ENCODE peak calls at places on chromosomes 6 and 20, in six cellular contexts. Z is fibroblast of lung; X is SJSA1; I is effector memory CD4-positive, alpha-beta T cell; O is heart left ventricle; R is tibial nerve. U is an unnamed sample.

GRCh38 chr20:60113024-60113724 is 155.0 kb downstream of the CDH26 start:
- DNase-seq in Z (no peak), X (no peak), I (no peak), O (no peak), R (no peak), U (peak; percentile 85)

GRCh38 chr20:32924781-32925180 is 66.1 kb downstream of the EFCAB8 start:
- DNase-seq in Z (no peak), X (no peak), I (no peak), O (no peak), R (no peak), U (no peak)

GRCh38 chr20:46031701-46032254 is 2.8 kb downstream of the SLC12A5 start:
- DNase-seq in Z (no peak), X (no peak), I (no peak), O (peak; percentile 42), R (no peak), U (no peak)

GRCh38 chr20:59161626-59162170 is 1.9 kb upstream of the ZNF831 start:
- DNase-seq in Z (no peak), X (no peak), I (no peak), O (no peak), R (no peak), U (no peak)

GRCh38 chr6:53048431-53049195 is 16.6 kb upstream of the FBXO9 start:
- DNase-seq in Z (peak; percentile 88), X (peak; percentile 84), I (no peak), O (no peak), R (no peak), U (no peak)

GRCh38 chr6:5412017-5412416 is 150.7 kb downstream of the FARS2 start:
- DNase-seq in Z (no peak), X (no peak), I (no peak), O (no peak), R (no peak), U (no peak)

GRCh38 chr20:52962183-52962582 is 10.0 kb upstream of the TSHZ2 start:
- DNase-seq in Z (no peak), X (no peak), I (no peak), O (no peak), R (no peak), U (no peak)

GRCh38 chr20:9270831-9271230 is 201.9 kb downstream of the PLCB4 start:
- DNase-seq in Z (peak; percentile 91), X (no peak), I (no peak), O (no peak), R (no peak), U (no peak)

GRCh38 chr6:129513471-129513870 is 196.5 kb downstream of the ARHGAP18 start:
- DNase-seq in Z (peak; percentile 63), X (no peak), I (no peak), O (no peak), R (no peak), U (no peak)

GRCh38 chr6:112205521-112206458 is 48.6 kb downstream of the LAMA4 start:
- DNase-seq in Z (no peak), X (peak; percentile 43), I (no peak), O (no peak), R (no peak), U (no peak)

GRCh38 chr6:3808189-3808588 is 41.0 kb upstream of the FAM50B start:
- DNase-seq in Z (no peak), X (no peak), I (no peak), O (no peak), R (no peak), U (no peak)

GRCh38 chr6:169224185-169224695 is 29.4 kb downstream of the THBS2 start:
- DNase-seq in Z (peak; percentile 74), X (no peak), I (no peak), O (peak; percentile 65), R (no peak), U (no peak)

GRCh38 chr20:5353624-5354496 is 37.1 kb upstream of the PROKR2 start:
- DNase-seq in Z (no peak), X (peak; percentile 45), I (no peak), O (no peak), R (no peak), U (no peak)

GRCh38 chr20:52812231-52812847 is 159.8 kb upstream of the TSHZ2 start:
- DNase-seq in Z (no peak), X (no peak), I (no peak), O (no peak), R (no peak), U (no peak)

GRCh38 chr6:158595223-158595622 is 35.3 kb downstream of the TMEM181 start:
- DNase-seq in Z (peak; percentile 5), X (no peak), I (no peak), O (no peak), R (no peak), U (no peak)

GRCh38 chr6:147248859-147249258 is 44.6 kb downstream of the STXBP5 start:
- DNase-seq in Z (no peak), X (no peak), I (no peak), O (no peak), R (no peak), U (no peak)

GRCh38 chr6:36665180-36665579 is 13.3 kb upstream of the CDKN1A start:
- DNase-seq in Z (no peak), X (no peak), I (no peak), O (no peak), R (no peak), U (no peak)

GRCh38 chr6:23890543-23891227 is 235.3 kb upstream of the NRSN1 start:
- DNase-seq in Z (peak; percentile 8), X (no peak), I (no peak), O (peak; percentile 21), R (peak; percentile 5), U (no peak)

GRCh38 chr6:157606516-157606915 is 216.5 kb upstream of the SNX9 start:
- DNase-seq in Z (no peak), X (no peak), I (no peak), O (no peak), R (no peak), U (no peak)

GRCh38 chr6:19472168-19472567 is 365.0 kb upstream of the ID4 start:
- DNase-seq in Z (peak; percentile 89), X (peak; percentile 87), I (no peak), O (no peak), R (no peak), U (no peak)

GRCh38 chr6:167559675-167560479 is 235.0 kb downstream of the TTLL2 start:
- DNase-seq in Z (no peak), X (no peak), I (no peak), O (no peak), R (peak; percentile 4), U (no peak)

GRCh38 chr6:167560673-167561569 is 236.0 kb downstream of the TTLL2 start:
- DNase-seq in Z (no peak), X (no peak), I (no peak), O (no peak), R (peak; percentile 3), U (no peak)

GRCh38 chr6:167554854-167555253 is 230.0 kb downstream of the TTLL2 start:
- DNase-seq in Z (no peak), X (no peak), I (no peak), O (no peak), R (no peak), U (no peak)

GRCh38 chr6:167555836-167556235 is 230.9 kb downstream of the TTLL2 start:
- DNase-seq in Z (no peak), X (no peak), I (no peak), O (no peak), R (no peak), U (no peak)

DNA sequence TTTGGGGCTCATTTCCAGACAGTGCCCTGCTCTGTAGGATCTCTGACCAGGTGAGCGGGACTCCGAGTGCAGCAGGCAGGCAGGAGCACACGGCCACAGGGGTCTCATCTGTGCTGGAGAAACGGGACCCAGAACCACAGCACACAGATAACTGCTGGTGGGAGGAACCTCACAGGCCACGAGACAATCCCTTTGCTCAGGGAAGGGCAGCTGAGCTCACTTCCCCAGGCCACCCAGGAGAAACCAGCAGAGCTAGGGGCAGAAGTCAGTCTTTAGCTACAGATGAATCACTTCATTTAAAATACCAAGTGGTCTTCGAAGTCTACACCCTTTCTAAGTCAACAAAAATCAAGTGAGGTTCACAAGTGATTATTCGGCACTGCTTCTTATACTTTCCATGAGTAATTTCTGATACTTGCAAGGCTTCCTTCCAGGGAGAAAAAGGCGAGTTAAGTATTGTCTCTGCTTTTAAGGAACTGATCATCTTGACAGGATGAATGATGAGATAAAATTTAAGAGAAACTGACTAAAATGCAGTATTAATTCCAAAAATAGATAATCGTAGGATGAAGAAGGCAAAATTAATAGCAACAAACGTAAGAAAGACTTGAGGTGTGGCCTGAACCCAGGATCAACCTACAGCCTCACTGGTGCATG is 233.5 kb downstream of the TTLL2 start:
- DNase-seq in Z (no peak), X (peak; percentile 89), I (no peak), O (no peak), R (no peak), U (no peak)
- H3K27ac ChIP-seq in Z (no peak overlapping the region), X (peak overlapping the region; percentile 78), I (no peak overlapping the region), O (no peak overlapping the region), R (peak overlapping the region; percentile 47), U (no peak overlapping the region)

GRCh38 chr6:35475573-35475972 is 7.4 kb downstream of the RPL10A start:
- DNase-seq in Z (no peak), X (no peak), I (no peak), O (no peak), R (no peak), U (peak; percentile 39)

GRCh38 chr6:35474978-35475570 is 6.9 kb downstream of the RPL10A start:
- DNase-seq in Z (no peak), X (no peak), I (no peak), O (peak; percentile 23), R (no peak), U (no peak)

GRCh38 chr6:35473075-35473848 is 5.1 kb downstream of the RPL10A start:
- DNase-seq in Z (no peak), X (no peak), I (no peak), O (peak; percentile 18), R (no peak), U (no peak)

GRCh38 chr6:35473849-35474128 is 5.6 kb downstream of the RPL10A start:
- DNase-seq in Z (no peak), X (no peak), I (no peak), O (no peak), R (no peak), U (no peak)

GRCh38 chr6:35474129-35474977 is 6.2 kb downstream of the RPL10A start:
- DNase-seq in Z (no peak), X (no peak), I (no peak), O (no peak), R (no peak), U (no peak)
- H3K36me3 ChIP-seq in Z (peaks cover 38% of the 10 kb centered on the region), X (peaks cover 86% of the 10 kb centered on the region), I (peaks cover 28% of the 10 kb centered on the region), O (peaks cover 93% of the 10 kb centered on the region), R (peaks cover 6% of the 10 kb centered on the region), U (no peaks in the 10 kb centered on the region)

DNA sequence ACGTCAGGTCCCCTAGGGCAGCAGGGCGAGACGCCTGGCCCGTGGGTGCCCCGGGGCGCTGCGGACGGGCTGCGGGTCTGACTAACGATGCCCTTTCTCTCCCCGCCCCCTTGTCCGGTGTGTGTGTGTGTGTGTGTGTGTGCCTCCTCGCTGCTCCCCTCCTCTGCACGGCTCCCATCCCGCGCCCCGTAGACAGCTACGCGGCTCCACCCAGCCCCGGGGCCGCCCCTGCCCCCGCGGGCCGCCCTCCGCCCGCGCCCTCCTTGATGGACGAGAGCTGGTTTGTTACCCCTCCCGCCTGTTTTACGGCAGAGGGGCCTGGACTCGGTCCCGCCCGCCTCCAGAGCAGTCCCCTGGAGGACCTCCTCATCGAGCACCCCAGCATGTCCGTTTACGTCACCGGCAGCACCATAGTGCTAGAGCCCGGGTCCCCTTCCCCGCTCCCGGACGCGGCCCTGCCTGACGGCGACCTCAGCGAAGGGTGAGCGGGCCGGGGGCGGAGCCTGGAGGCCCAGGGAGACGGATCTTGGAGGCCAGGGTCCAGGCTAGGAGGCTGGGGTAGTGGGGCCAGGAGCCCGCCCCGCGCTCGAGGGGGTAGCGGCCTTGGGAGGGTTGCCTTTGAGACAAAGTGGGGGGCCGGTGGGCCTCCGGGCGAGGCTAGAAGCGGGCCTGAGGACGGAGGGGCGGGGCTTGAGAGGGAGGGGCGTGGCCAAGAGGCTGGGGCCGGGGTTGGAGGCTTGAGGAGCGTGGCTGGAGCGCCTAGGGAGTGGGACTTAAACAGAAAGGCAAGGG is 5.1 kb downstream of the TP53INP2 start:
- DNase-seq in Z (peak; percentile 86), X (no peak), I (peak; percentile 77), O (peak; percentile 84), R (peak; percentile 84), U (peak; percentile 88)
- H3K27ac ChIP-seq in Z (peak overlapping the region; percentile 78), X (no peak overlapping the region), I (peak overlapping the region; percentile 77), O (peak overlapping the region; percentile 96), R (peak overlapping the region; percentile 79), U (peak overlapping the region; percentile 89)

GRCh38 chr20:47627540-47627939 is 125.9 kb downstream of the NCOA3 start:
- DNase-seq in Z (no peak), X (no peak), I (no peak), O (no peak), R (no peak), U (no peak)
- H3K36me3 ChIP-seq in Z (no peaks in the 10 kb centered on the region), X (peaks cover 18% of the 10 kb centered on the region), I (peaks cover 36% of the 10 kb centered on the region), O (peaks cover 95% of the 10 kb centered on the region), R (peaks cover 11% of the 10 kb centered on the region), U (no peaks in the 10 kb centered on the region)